ENCODE peak calls at places on chromosomes 13 and 19, in eight cellular contexts. Z, G, E, V, R, P, Y and A are unnamed samples.

GRCh38 chr19:45440873-45441654 is 17.3 kb upstream of the ERCC1 start:
- DNase-seq in Z (no peak), G (no peak), E (no peak), V (no peak), R (no peak), P (no peak), Y (no peak), A (no peak)

GRCh38 chr13:40273173-40274000 is 393.1 kb downstream of the FOXO1 start:
- DNase-seq in Z (no peak), G (no peak), E (no peak), V (no peak), R (no peak), P (no peak), Y (no peak), A (no peak)

GRCh38 chr13:44142911-44143665 is 230.5 kb upstream of the SERP2 start:
- DNase-seq in Z (no peak), G (no peak), E (no peak), V (peak), R (no peak), P (no peak), Y (peak), A (no peak)

GRCh38 chr13:21747456-21747855 is 76.6 kb downstream of the FGF9 start:
- DNase-seq in Z (no peak), G (no peak), E (no peak), V (no peak), R (no peak), P (no peak), Y (no peak), A (no peak)

GRCh38 chr13:20303636-20304035 is 71.5 kb upstream of the GJB6 start:
- DNase-seq in Z (no peak), G (no peak), E (no peak), V (no peak), R (no peak), P (no peak), Y (no peak), A (no peak)

GRCh38 chr19:51607077-51607476 is 23.1 kb downstream of the SIGLEC5 start:
- DNase-seq in Z (no peak), G (no peak), E (no peak), V (no peak), R (no peak), P (no peak), Y (no peak), A (no peak)

GRCh38 chr19:438416-438958 is 22.3 kb downstream of the SHC2 start:
- DNase-seq in Z (no peak), G (no peak), E (no peak), V (no peak), R (no peak), P (no peak), Y (no peak), A (no peak)

GRCh38 chr13:89375839-89376238 is 1704.7 kb downstream of the SLITRK5 start:
- DNase-seq in Z (no peak), G (no peak), E (peak), V (peak), R (no peak), P (peak), Y (no peak), A (no peak)

GRCh38 chr19:42132030-42132628 is at the start of gene POU2F2:
- DNase-seq in Z (no peak), G (no peak), E (no peak), V (no peak), R (peak), P (no peak), Y (no peak), A (peak)

GRCh38 chr19:55174425-55175116 is 5.5 kb downstream of the SYT5 start:
- DNase-seq in Z (no peak), G (no peak), E (no peak), V (no peak), R (no peak), P (no peak), Y (no peak), A (no peak)

GRCh38 chr13:79398915-79399314 is 7.1 kb downstream of the RBM26 start:
- DNase-seq in Z (no peak), G (no peak), E (no peak), V (no peak), R (no peak), P (peak), Y (no peak), A (no peak)

GRCh38 chr19:6711605-6712004 is 8.8 kb downstream of the C3 start:
- DNase-seq in Z (no peak), G (no peak), E (no peak), V (no peak), R (no peak), P (no peak), Y (no peak), A (no peak)

GRCh38 chr19:46497773-46498172 is 2.1 kb upstream of the PNMA8B start:
- DNase-seq in Z (no peak), G (no peak), E (no peak), V (no peak), R (no peak), P (no peak), Y (no peak), A (no peak)

GRCh38 chr13:110054041-110054440 is 252.9 kb downstream of the COL4A1 start:
- DNase-seq in Z (no peak), G (no peak), E (no peak), V (no peak), R (no peak), P (no peak), Y (no peak), A (no peak)

GRCh38 chr13:19845758-19846157 is 17.7 kb downstream of the ZMYM5 start:
- DNase-seq in Z (no peak), G (no peak), E (peak), V (peak), R (no peak), P (peak), Y (peak), A (no peak)

GRCh38 chr13:61432029-61432428 is 16.4 kb upstream of the PCDH20 start:
- DNase-seq in Z (no peak), G (no peak), E (no peak), V (no peak), R (no peak), P (no peak), Y (no peak), A (no peak)

GRCh38 chr13:23771966-23772365 is 117.2 kb downstream of the MIPEP start:
- DNase-seq in Z (no peak), G (no peak), E (no peak), V (peak), R (no peak), P (peak), Y (no peak), A (no peak)

GRCh38 chr19:30202060-30202600 is 170.1 kb upstream of the ZNF536 start:
- DNase-seq in Z (no peak), G (no peak), E (no peak), V (no peak), R (no peak), P (no peak), Y (no peak), A (no peak)

GRCh38 chr13:71865858-71866172 is 1.2 kb downstream of the DACH1 start:
- DNase-seq in Z (no peak), G (peak), E (no peak), V (no peak), R (no peak), P (peak), Y (no peak), A (no peak)

GRCh38 chr13:32951580-32951979 is 64.6 kb upstream of the KL start:
- DNase-seq in Z (no peak), G (no peak), E (no peak), V (no peak), R (no peak), P (no peak), Y (no peak), A (no peak)

GRCh38 chr19:40147693-40148347 is 43.4 kb upstream of the MAP3K10 start:
- DNase-seq in Z (no peak), G (peak), E (peak), V (peak), R (no peak), P (peak), Y (no peak), A (no peak)

GRCh38 chr13:93882086-93882651 is 597.3 kb downstream of the DCT start:
- DNase-seq in Z (no peak), G (no peak), E (no peak), V (no peak), R (no peak), P (peak), Y (no peak), A (no peak)

GRCh38 chr19:50759886-50760285 is 10.4 kb upstream of the GPR32 start:
- DNase-seq in Z (no peak), G (no peak), E (no peak), V (peak), R (no peak), P (peak), Y (peak), A (no peak)

GRCh38 chr13:26697069-26697955 is 63.3 kb downstream of the GPR12 start:
- DNase-seq in Z (no peak), G (no peak), E (no peak), V (no peak), R (no peak), P (no peak), Y (no peak), A (no peak)

GRCh38 chr13:26695360-26695705 is 65.3 kb downstream of the GPR12 start:
- DNase-seq in Z (no peak), G (no peak), E (no peak), V (no peak), R (no peak), P (no peak), Y (no peak), A (no peak)

GRCh38 chr13:26695891-26696311 is 64.7 kb downstream of the GPR12 start:
- DNase-seq in Z (no peak), G (no peak), E (no peak), V (no peak), R (no peak), P (no peak), Y (no peak), A (no peak)

GRCh38 chr13:26698392-26699196 is 62.0 kb downstream of the GPR12 start:
- DNase-seq in Z (peak), G (peak), E (peak), V (peak), R (peak), P (peak), Y (peak), A (peak)

DNA sequence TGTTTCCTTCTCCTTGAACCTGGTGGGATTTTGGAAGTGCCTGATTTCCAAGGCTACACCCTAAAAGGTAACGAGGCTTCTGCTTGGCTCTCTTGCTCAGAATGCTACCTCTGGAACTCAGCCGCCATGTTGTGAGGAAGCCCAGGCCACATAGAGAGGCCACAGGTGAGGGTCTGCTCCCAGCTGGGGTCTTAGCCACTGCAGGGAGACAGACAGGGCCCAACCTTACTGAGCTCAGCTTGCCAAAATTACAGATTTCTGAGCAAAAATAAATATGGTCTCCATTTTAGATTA is 61.4 kb downstream of the GPR12 start:
- DNase-seq in Z (no peak), G (no peak), E (no peak), V (no peak), R (no peak), P (no peak), Y (no peak), A (no peak)
- H3K4me3 ChIP-seq in Z (no peak), G (no peak), E (no peak), V (no peak), R (no peak), P (no peak), Y (no peak), A (no peak)

GRCh38 chr13:50844181-50844875 is 836 bp upstream of the DLEU7 start:
- DNase-seq in Z (no peak), G (no peak), E (no peak), V (no peak), R (no peak), P (no peak), Y (no peak), A (no peak)

GRCh38 chr13:50846861-50847475 is 3.5 kb upstream of the DLEU7 start:
- DNase-seq in Z (no peak), G (no peak), E (no peak), V (no peak), R (no peak), P (no peak), Y (no peak), A (no peak)

GRCh38 chr13:50847501-50847900 is 4.0 kb upstream of the DLEU7 start:
- DNase-seq in Z (no peak), G (no peak), E (no peak), V (peak), R (no peak), P (no peak), Y (no peak), A (no peak)

GRCh38 chr13:50843256-50844043 is at the start of gene DLEU7:
- DNase-seq in Z (no peak), G (no peak), E (no peak), V (no peak), R (no peak), P (no peak), Y (no peak), A (no peak)

DNA sequence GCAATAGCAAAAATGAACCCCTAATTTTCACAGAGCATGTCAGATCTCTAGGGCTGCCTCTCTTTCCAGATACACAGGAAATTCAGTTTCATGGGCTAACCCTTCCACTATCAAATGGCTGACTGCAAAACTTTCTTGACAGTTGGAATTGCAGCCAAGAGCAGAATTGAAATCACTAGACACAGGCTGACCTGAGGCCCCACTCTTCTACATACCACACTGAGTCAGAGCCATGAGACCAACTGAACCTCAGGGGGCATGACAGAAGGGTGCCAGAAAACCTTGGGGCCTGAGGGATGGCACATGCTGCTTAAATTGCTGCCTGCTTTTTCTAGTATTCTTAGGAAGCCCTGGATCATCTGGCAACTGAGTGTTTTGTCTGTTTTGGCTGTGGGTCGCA is 1.7 kb upstream of the DLEU7 start:
- DNase-seq in Z (no peak), G (no peak), E (no peak), V (peak), R (no peak), P (peak), Y (no peak), A (no peak)
- H3K4me3 ChIP-seq in Z (no peak), G (no peak), E (no peak), V (no peak), R (no peak), P (no peak), Y (no peak), A (no peak)

GRCh38 chr19:19209372-19209771 is 2.4 kb upstream of the NCAN start:
- DNase-seq in Z (no peak), G (no peak), E (no peak), V (no peak), R (no peak), P (no peak), Y (no peak), A (no peak)

GRCh38 chr19:19214892-19215291 is 3.1 kb downstream of the NCAN start:
- DNase-seq in Z (no peak), G (no peak), E (peak), V (peak), R (no peak), P (peak), Y (no peak), A (peak)

GRCh38 chr19:19212866-19213265 is 1.1 kb downstream of the NCAN start:
- DNase-seq in Z (no peak), G (no peak), E (no peak), V (no peak), R (no peak), P (no peak), Y (no peak), A (no peak)

GRCh38 chr19:19213822-19214558 is 2.2 kb downstream of the NCAN start:
- DNase-seq in Z (no peak), G (no peak), E (no peak), V (no peak), R (no peak), P (no peak), Y (no peak), A (no peak)

GRCh38 chr19:19211499-19212432 is at the start of gene NCAN:
- DNase-seq in Z (no peak), G (no peak), E (no peak), V (no peak), R (no peak), P (no peak), Y (no peak), A (no peak)
- H3K4me3 ChIP-seq in Z (peak), G (no peak), E (no peak), V (no peak), R (no peak), P (no peak), Y (no peak), A (no peak)

GRCh38 chr13:113558461-113558860 is 26.1 kb upstream of the TFDP1 start:
- DNase-seq in Z (no peak), G (no peak), E (no peak), V (no peak), R (no peak), P (no peak), Y (no peak), A (no peak)
- H3K4me3 ChIP-seq in Z (no peak), G (no peak), E (no peak), V (no peak), R (no peak), P (no peak), Y (no peak), A (no peak)